ENCODE peak calls at places on chromosomes 5 and 9, in eight cellular contexts. F is endodermal cell, L is heart right ventricle, X is gastrocnemius medialis, R is tibial artery, C is breast epithelium, E is body of pancreas, K is uterus. O is an unnamed sample.

GRCh38 chr5:31361234-31361633 is 167.7 kb downstream of the CDH6 start:
- DNase-seq in F (no peak), L (no peak), X (no peak), R (no peak), C (no peak), E (no peak), K (no peak), O (no peak)

GRCh38 chr9:8622222-8622802 is 822.7 kb upstream of the DMAC1 start:
- DNase-seq in F (no peak), L (no peak), X (no peak), R (no peak), C (no peak), E (no peak), K (no peak), O (no peak)

GRCh38 chr5:72369301-72370079 is 49.3 kb downstream of the PTCD2 start:
- DNase-seq in F (no peak), L (no peak), X (no peak), R (no peak), C (no peak), E (no peak), K (no peak), O (peak)

GRCh38 chr5:1265026-1265425 is 29.8 kb downstream of the TERT start:
- DNase-seq in F (no peak), L (no peak), X (no peak), R (no peak), C (no peak), E (no peak), K (no peak), O (no peak)

GRCh38 chr5:10538103-10538788 is 25.6 kb upstream of the ANKRD33B start:
- DNase-seq in F (no peak), L (no peak), X (no peak), R (no peak), C (no peak), E (no peak), K (no peak), O (no peak)

GRCh38 chr5:206406-206805 is 11.5 kb downstream of the CCDC127 start:
- DNase-seq in F (peak), L (no peak), X (no peak), R (no peak), C (no peak), E (no peak), K (no peak), O (no peak)

GRCh38 chr9:98968596-98969337 is 25.1 kb downstream of the COL15A1 start:
- DNase-seq in F (peak), L (no peak), X (no peak), R (no peak), C (no peak), E (no peak), K (no peak), O (no peak)

GRCh38 chr5:31982027-31982426 is 192.1 kb downstream of the GOLPH3 start:
- DNase-seq in F (no peak), L (no peak), X (no peak), R (no peak), C (no peak), E (no peak), K (no peak), O (no peak)

GRCh38 chr5:179147991-179148702 is 88.0 kb downstream of the ZNF354C start:
- DNase-seq in F (no peak), L (no peak), X (no peak), R (no peak), C (no peak), E (no peak), K (no peak), O (no peak)
- TF ChIP-seq CTCF in F (peak), L (no peak), X (no peak), R (no peak), C (no peak), E (no peak), K (no peak), O (no peak)

DNA sequence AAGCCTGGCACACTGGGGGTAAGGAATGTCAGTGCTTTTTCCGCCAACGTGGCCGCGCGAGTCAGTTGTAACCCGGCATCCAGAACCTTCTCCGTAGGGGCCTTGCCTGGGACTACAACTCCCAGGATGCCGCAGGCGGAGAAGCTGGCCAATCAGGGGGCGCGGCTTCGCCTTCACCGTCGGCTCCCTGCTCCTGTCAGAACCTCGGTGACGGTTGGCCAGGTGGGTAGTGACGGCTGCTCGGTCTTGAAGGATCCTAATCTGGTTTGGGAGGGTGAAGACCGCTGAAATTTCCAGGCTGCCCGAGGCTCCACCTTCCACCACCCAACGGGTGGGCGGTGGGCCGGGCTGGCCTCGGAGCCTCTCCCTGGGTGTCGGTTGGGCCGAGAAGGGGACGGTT is at the start of gene C5orf58:
- DNase-seq in F (peak), L (no peak), X (no peak), R (no peak), C (no peak), E (no peak), K (no peak), O (no peak)
- H3K4me3 ChIP-seq in F (no peak), L (peak), X (no peak), R (no peak), C (no peak), E (no peak), K (no peak), O (no peak)

DNA sequence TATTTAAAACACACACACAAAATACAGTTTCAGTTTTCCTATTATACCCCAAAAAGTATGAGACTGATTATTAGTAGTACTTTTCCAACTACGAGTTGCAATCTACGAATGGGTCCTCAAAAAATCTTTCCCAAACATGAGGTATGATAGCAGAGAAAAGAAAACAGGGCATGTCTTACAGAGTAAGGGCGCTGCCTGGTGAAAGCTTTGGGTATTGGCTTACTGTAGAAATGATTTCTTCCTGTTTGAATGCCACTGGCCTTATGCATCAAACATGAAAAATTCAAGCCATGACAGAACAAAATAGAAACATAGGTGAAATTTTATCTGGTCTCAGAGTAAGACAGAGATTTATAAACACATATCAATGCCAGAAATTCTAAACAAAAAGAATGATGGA is 448.0 kb downstream of the SPOCK1 start:
- DNase-seq in F (peak), L (no peak), X (no peak), R (no peak), C (no peak), E (no peak), K (no peak), O (no peak)
- TF ChIP-seq CTCF in F (peak), L (no peak), X (no peak), R (no peak), C (no peak), E (no peak), K (no peak), O (peak)

GRCh38 chr5:61301820-61302563 is 30.1 kb upstream of the ZSWIM6 start:
- DNase-seq in F (peak), L (peak), X (peak), R (peak), C (peak), E (peak), K (no peak), O (peak)
- H3K4me3 ChIP-seq in F (no peak), L (no peak), X (no peak), R (no peak), C (no peak), E (no peak), K (no peak), O (no peak)

GRCh38 chr5:7017004-7017770 is 304.0 kb downstream of the TENT4A start:
- DNase-seq in F (no peak), L (no peak), X (no peak), R (no peak), C (no peak), E (no peak), K (no peak), O (no peak)

GRCh38 chr5:7018144-7018543 is 304.9 kb downstream of the TENT4A start:
- DNase-seq in F (no peak), L (no peak), X (no peak), R (no peak), C (no peak), E (no peak), K (no peak), O (no peak)

GRCh38 chr5:7018601-7019000 is 305.4 kb downstream of the TENT4A start:
- DNase-seq in F (no peak), L (no peak), X (no peak), R (no peak), C (no peak), E (no peak), K (no peak), O (no peak)

GRCh38 chr5:7012057-7012456 is 298.8 kb downstream of the TENT4A start:
- DNase-seq in F (no peak), L (no peak), X (no peak), R (no peak), C (no peak), E (no peak), K (no peak), O (no peak)

GRCh38 chr5:7015586-7016256 is 302.5 kb downstream of the TENT4A start:
- DNase-seq in F (peak), L (no peak), X (no peak), R (no peak), C (no peak), E (no peak), K (no peak), O (no peak)
- TF ChIP-seq CTCF in F (peak), L (no peak), X (no peak), R (no peak), C (no peak), E (no peak), K (no peak), O (no peak)